ENCODE peak calls at places on chromosomes 2 and 18, in seven cellular contexts. S, P, F, Q, N, V and D are unnamed samples.

GRCh38 chr2:236449167-236449586 is 120.4 kb upstream of the ACKR3 start:
- ATAC-seq in V (no peak), Q (no peak), P (peak; percentile 20), F (peak; percentile 75), N (peak; percentile 61), S (no peak), D (no peak)

GRCh38 chr2:10269711-10270610 is 32.7 kb upstream of the HPCAL1 start:
- ATAC-seq in Q (no peak), P (no peak), V (no peak), N (no peak), S (no peak), F (peak; percentile 31), D (no peak)

GRCh38 chr2:98911126-98911375 is 25.0 kb downstream of the CRACDL start:
- ATAC-seq in N (no peak), Q (no peak), S (no peak), F (no peak), P (no peak), V (no peak), D (no peak)

GRCh38 chr2:120576509-120577474 is 158.9 kb upstream of the GLI2 start:
- ATAC-seq in P (peak; percentile 74), S (no peak), N (peak; percentile 61), F (no peak), V (peak; percentile 25), Q (no peak), D (peak; percentile 64)

GRCh38 chr2:86704482-86704971 is 15.6 kb upstream of the RMND5A start:
- ATAC-seq in N (peak; percentile 87), V (peak; percentile 92), F (peak; percentile 84), Q (no peak), P (peak; percentile 92), S (no peak), D (peak; percentile 25)

GRCh38 chr2:226088366-226088674 is 688.8 kb downstream of the NYAP2 start:
- ATAC-seq in V (no peak), S (no peak), P (peak; percentile 35), Q (no peak), N (no peak), F (no peak), D (no peak)

GRCh38 chr2:142347751-142348150 is 216.9 kb upstream of the LRP1B start:
- ATAC-seq in N (peak; percentile 51), S (no peak), F (no peak), Q (no peak), V (no peak), P (no peak), D (no peak)

GRCh38 chr18:75110846-75111415 is 98.0 kb downstream of the PTGR3 start:
- ATAC-seq in P (no peak), N (no peak), Q (no peak), V (no peak), S (no peak), F (no peak), D (no peak)

GRCh38 chr18:8468911-8469310 is 140.3 kb upstream of the RAB12 start:
- ATAC-seq in F (no peak), N (no peak), V (peak; percentile 26), P (peak; percentile 57), Q (no peak), S (no peak), D (no peak)

GRCh38 chr2:147096671-147097070 is 748.2 kb upstream of the ACVR2A start:
- ATAC-seq in Q (no peak), N (no peak), P (no peak), F (no peak), V (no peak), S (no peak), D (no peak)

GRCh38 chr2:44104855-44105271 is 63.8 kb upstream of the PPM1B start:
- ATAC-seq in N (no peak), Q (no peak), F (no peak), S (no peak), P (no peak), V (no peak), D (no peak)

GRCh38 chr2:165573534-165574461 is 104.3 kb downstream of the CSRNP3 start:
- ATAC-seq in F (no peak), S (no peak), V (no peak), Q (peak; percentile 47), N (no peak), P (peak; percentile 94), D (no peak)

GRCh38 chr2:176638167-176639015 is 369.1 kb downstream of the MTX2 start:
- ATAC-seq in P (peak; percentile 94), F (peak; percentile 91), Q (peak; percentile 91), V (peak; percentile 95), S (peak; percentile 87), N (peak; percentile 66), D (peak; percentile 78)
- H3K27me3 ChIP-seq in P (peaks cover 87% of the 10 kb centered on the region), F (no peaks in the 10 kb centered on the region), Q (peaks cover 8% of the 10 kb centered on the region), V (peaks cover 16% of the 10 kb centered on the region), S (peaks cover 10% of the 10 kb centered on the region), N (no peaks in the 10 kb centered on the region), D (peaks cover 96% of the 10 kb centered on the region)

GRCh38 chr18:6576706-6577375 is 152.7 kb upstream of the ARHGAP28 start:
- ATAC-seq in S (no peak), F (no peak), V (no peak), Q (no peak), N (no peak), P (no peak), D (no peak)
- H3K4me3 ChIP-seq in S (no peak overlapping the region), F (no peak overlapping the region), V (no peak overlapping the region), Q (no peak overlapping the region), N (no peak overlapping the region), P (no peak overlapping the region), D (no peak overlapping the region)

DNA sequence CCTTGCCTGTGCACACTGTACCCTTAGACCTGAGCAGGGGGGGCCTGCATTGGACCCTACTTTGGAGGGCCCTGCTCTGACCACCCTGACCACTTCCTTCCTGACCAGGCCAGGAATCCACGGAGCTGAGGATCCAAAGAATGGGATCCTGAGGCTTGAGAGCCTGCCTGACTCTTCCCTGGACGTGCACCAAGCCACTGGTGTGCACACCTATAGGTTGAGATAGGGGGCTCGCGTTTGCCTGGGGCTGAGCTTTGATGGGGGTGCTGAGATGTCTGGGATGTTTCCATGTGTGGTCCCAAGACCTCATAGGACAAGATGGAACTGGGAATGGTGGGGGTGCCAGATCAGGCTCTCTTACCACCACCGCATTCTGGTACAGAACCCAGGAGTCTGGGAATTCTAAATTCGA is 69.6 kb downstream of the TGOLN2 start:
- ATAC-seq in N (no peak), Q (no peak), F (no peak), V (peak; percentile 24), P (peak; percentile 20), S (no peak), D (no peak)
- H3K4me1 ChIP-seq in N (peaks cover 52% of the 10 kb centered on the region), Q (peaks cover 13% of the 10 kb centered on the region), F (peaks cover 10% of the 10 kb centered on the region), V (peaks cover 25% of the 10 kb centered on the region), P (peaks cover 64% of the 10 kb centered on the region), S (no peaks in the 10 kb centered on the region), D (no peaks in the 10 kb centered on the region)

GRCh38 chr2:126947090-126947404 is 48.4 kb downstream of the TEX51 start:
- ATAC-seq in Q (no peak), V (no peak), F (no peak), P (no peak), N (no peak), S (no peak), D (no peak)

GRCh38 chr2:126946323-126947089 is 47.8 kb downstream of the TEX51 start:
- ATAC-seq in F (no peak), V (no peak), N (no peak), S (no peak), P (no peak), Q (no peak), D (no peak)

GRCh38 chr2:126943612-126944011 is 44.9 kb downstream of the TEX51 start:
- ATAC-seq in Q (no peak), N (no peak), F (no peak), S (no peak), P (no peak), V (no peak), D (no peak)

GRCh38 chr2:126942427-126943203 is 43.9 kb downstream of the TEX51 start:
- ATAC-seq in S (no peak), Q (no peak), V (no peak), N (no peak), P (no peak), F (no peak), D (no peak)

DNA sequence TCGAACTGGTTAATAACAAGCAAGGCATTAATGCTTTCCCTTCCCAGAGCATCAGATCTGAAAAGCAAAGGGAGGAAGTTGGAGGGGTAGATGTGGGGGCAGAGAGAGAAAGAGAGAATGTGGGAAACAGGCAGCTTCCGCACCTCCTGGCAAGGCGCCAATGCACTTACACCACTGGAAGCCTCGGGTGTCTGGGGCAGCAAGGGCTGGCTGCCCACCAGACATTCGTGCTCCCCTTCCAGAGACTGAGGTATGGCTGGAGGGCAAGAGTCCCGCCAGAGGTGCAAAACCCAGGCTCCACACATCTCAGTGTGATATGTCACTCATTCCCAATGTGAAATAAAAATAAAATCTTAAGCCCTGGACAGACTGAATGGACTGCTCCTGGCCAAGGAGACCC is 46.4 kb downstream of the TEX51 start:
- ATAC-seq in S (no peak), V (no peak), Q (no peak), P (no peak), F (no peak), N (no peak), D (no peak)
- H3K27me3 ChIP-seq in S (no peaks in the 10 kb centered on the region), V (no peaks in the 10 kb centered on the region), Q (peaks cover 5% of the 10 kb centered on the region), P (peaks cover 35% of the 10 kb centered on the region), F (peaks cover 17% of the 10 kb centered on the region), N (peaks cover 8% of the 10 kb centered on the region), D (peaks cover 13% of the 10 kb centered on the region)

GRCh38 chr2:66888791-66889631 is 454.1 kb downstream of the MEIS1 start:
- ATAC-seq in S (no peak), Q (peak; percentile 58), V (peak; percentile 28), N (peak; percentile 82), F (no peak), P (peak; percentile 86), D (peak; percentile 78)
- H3K4me3 ChIP-seq in S (no peak overlapping the region), Q (no peak overlapping the region), V (no peak overlapping the region), N (no peak overlapping the region), F (no peak overlapping the region), P (no peak overlapping the region), D (no peak overlapping the region)

GRCh38 chr2:33486544-33486943 is 10.1 kb downstream of the RASGRP3 start:
- ATAC-seq in V (no peak), N (no peak), Q (no peak), S (no peak), P (no peak), F (no peak), D (no peak)
- H3K4me1 ChIP-seq in V (peaks cover 64% of the 10 kb centered on the region), N (no peaks in the 10 kb centered on the region), Q (peaks cover 24% of the 10 kb centered on the region), S (no peaks in the 10 kb centered on the region), P (peaks cover 24% of the 10 kb centered on the region), F (no peaks in the 10 kb centered on the region), D (peaks cover 5% of the 10 kb centered on the region)

GRCh38 chr18:61754039-61754583 is 138.7 kb downstream of the RNF152 start:
- ATAC-seq in S (no peak), F (no peak), N (no peak), P (no peak), V (no peak), Q (no peak), D (no peak)
- H3K27me3 ChIP-seq in S (no peaks in the 10 kb centered on the region), F (peaks cover 3% of the 10 kb centered on the region), N (no peaks in the 10 kb centered on the region), P (no peaks in the 10 kb centered on the region), V (no peaks in the 10 kb centered on the region), Q (no peaks in the 10 kb centered on the region), D (no peaks in the 10 kb centered on the region)

DNA sequence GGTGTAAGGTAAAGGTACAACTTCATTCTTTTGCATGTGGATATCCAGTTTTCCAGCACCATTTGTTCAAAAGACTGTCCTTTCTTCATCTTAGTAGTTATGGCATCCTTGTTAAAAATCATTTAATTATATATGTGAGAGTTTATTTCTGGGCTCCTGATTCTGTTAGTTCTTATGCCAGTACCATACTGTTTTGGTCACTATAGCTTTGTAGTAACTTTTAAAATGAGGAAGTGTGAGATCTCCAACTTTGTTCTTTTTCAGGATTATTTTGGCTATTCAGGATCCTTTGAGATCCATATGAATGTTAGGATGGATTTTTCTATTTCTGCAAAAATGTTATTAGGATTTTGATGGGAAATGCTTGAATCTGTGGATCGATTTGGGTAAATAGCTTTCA is 16.8 kb downstream of the ACTR3 start:
- ATAC-seq in S (no peak), V (no peak), F (no peak), Q (no peak), N (no peak), P (no peak), D (no peak)
- H3K4me3 ChIP-seq in S (no peak overlapping the region), V (no peak overlapping the region), F (no peak overlapping the region), Q (no peak overlapping the region), N (no peak overlapping the region), P (no peak overlapping the region), D (no peak overlapping the region)